ENCODE peak calls at places on chromosomes 1 and 21, in ten cellular contexts. L is H9, W is OCI-LY7, H is suprapubic skin, R is A549, U is pancreas, S is heart right ventricle, N is upper lobe of right lung, G is right cardiac atrium, M is iPS DF 6.9. D is an unnamed sample. For H3K4me1, the result is how much of the 10 kb centered on the place peaks cover.

GRCh38 chr1:1337793-1338147 is 6.7 kb downstream of the TAS1R3 start:
- DNase-seq in H (no peak), N (no peak), U (no peak), G (no peak), M (no peak), R (no peak), S (no peak), W (peak), L (peak), D (peak)

GRCh38 chr1:55631508-55631907 is 416.3 kb upstream of the USP24 start:
- DNase-seq in M (no peak), R (no peak), N (no peak), U (no peak), H (no peak), W (no peak), S (no peak), G (no peak), L (no peak), D (no peak)

GRCh38 chr1:51093566-51093965 is 8.5 kb upstream of the C1orf185 start:
- DNase-seq in W (no peak), U (no peak), L (no peak), N (no peak), R (no peak), G (no peak), H (no peak), M (no peak), S (no peak), D (no peak)

GRCh38 chr1:58446368-58446767 is 100.2 kb downstream of the OMA1 start:
- DNase-seq in S (no peak), U (no peak), L (no peak), W (no peak), M (no peak), R (no peak), N (no peak), G (no peak), H (no peak), D (no peak)

GRCh38 chr1:227848430-227848932 is 33.0 kb downstream of the PRSS38 start:
- DNase-seq in M (no peak), W (no peak), H (no peak), L (no peak), R (no peak), S (no peak), G (no peak), U (no peak), N (no peak), D (no peak)

GRCh38 chr1:69911301-69911801 is 294.0 kb downstream of the LRRC40 start:
- DNase-seq in R (no peak), N (no peak), W (no peak), M (no peak), H (no peak), G (no peak), U (no peak), L (no peak), S (no peak), D (no peak)

GRCh38 chr1:177282976-177283375 is 112.2 kb downstream of the BRINP2 start:
- DNase-seq in H (no peak), R (no peak), U (no peak), G (no peak), S (no peak), L (no peak), N (no peak), M (no peak), W (no peak), D (no peak)

GRCh38 chr1:201461783-201462441 is 7.1 kb downstream of the PHLDA3 start:
- DNase-seq in G (peak), R (peak), L (no peak), U (no peak), N (peak), M (no peak), H (peak), S (peak), W (no peak), D (no peak)

GRCh38 chr21:33860332-33860879 is 55.2 kb downstream of the ATP5PO start:
- DNase-seq in W (no peak), S (no peak), N (peak), U (no peak), M (no peak), G (no peak), R (no peak), H (no peak), L (no peak), D (no peak)

GRCh38 chr1:64745181-64745985 is 508 bp downstream of the RAVER2 start:
- DNase-seq in N (peak), R (peak), M (no peak), L (peak), U (peak), W (no peak), H (no peak), S (peak), G (peak), D (no peak)

GRCh38 chr1:24765308-24765988 is 20.2 kb downstream of the CLIC4 start:
- DNase-seq in U (no peak), N (no peak), S (no peak), M (no peak), H (no peak), R (no peak), L (no peak), G (no peak), W (no peak), D (no peak)

GRCh38 chr1:247331526-247332214 is at the start of gene ZNF496:
- DNase-seq in W (peak), G (peak), N (peak), S (peak), H (peak), R (peak), U (peak), M (peak), L (peak), D (peak)

GRCh38 chr1:46037597-46037936 is 94.9 kb downstream of the PIK3R3 start:
- DNase-seq in G (no peak), M (no peak), R (no peak), N (no peak), H (no peak), L (no peak), S (no peak), W (no peak), U (no peak), D (no peak)

GRCh38 chr1:53517109-53517508 is 57.9 kb downstream of the DMRTB1 start:
- DNase-seq in L (no peak), R (no peak), H (no peak), S (no peak), N (no peak), W (no peak), U (no peak), M (no peak), G (no peak), D (no peak)

GRCh38 chr21:45373991-45374816 is 30.8 kb upstream of the COL18A1 start:
- DNase-seq in H (no peak), W (no peak), R (no peak), S (no peak), U (no peak), L (no peak), G (peak), M (no peak), N (no peak), D (no peak)

GRCh38 chr1:60571811-60572210 is 498.2 kb upstream of the C1orf87 start:
- DNase-seq in W (no peak), S (no peak), L (no peak), G (no peak), M (no peak), N (no peak), H (no peak), R (no peak), U (no peak), D (no peak)

GRCh38 chr1:161725888-161726630 is 4.7 kb downstream of the FCRLB start:
- DNase-seq in R (peak), S (peak), W (peak), H (peak), M (no peak), G (peak), N (peak), L (peak), U (peak), D (peak)

GRCh38 chr1:226639631-226640061 is 91.1 kb downstream of the STUM start:
- DNase-seq in S (no peak), U (no peak), L (no peak), M (no peak), R (no peak), H (no peak), W (no peak), G (peak), N (no peak), D (peak)

GRCh38 chr1:202959276-202959620 is 1.1 kb upstream of the ADIPOR1 start:
- DNase-seq in W (no peak), S (no peak), H (no peak), G (no peak), R (peak), U (no peak), N (no peak), M (no peak), L (no peak), D (peak)

GRCh38 chr1:53992085-53992874 is 25.7 kb downstream of the LDLRAD1 start:
- DNase-seq in L (peak), M (peak), U (no peak), W (no peak), N (no peak), G (no peak), R (no peak), H (peak), S (no peak), D (peak)

GRCh38 chr21:30194701-30195299 is 21.1 kb downstream of the CLDN8 start:
- DNase-seq in W (peak), G (no peak), L (no peak), R (no peak), S (no peak), M (peak), H (no peak), N (no peak), U (no peak), D (peak)

GRCh38 chr1:41917835-41918449 is 780 bp downstream of the HIVEP3 start:
- DNase-seq in R (no peak), L (peak), G (peak), M (no peak), S (no peak), N (peak), U (no peak), W (no peak), H (no peak), D (no peak)

GRCh38 chr1:76933847-76934657 is 66.8 kb downstream of the ST6GALNAC5 start:
- DNase-seq in U (no peak), N (no peak), G (no peak), H (no peak), R (no peak), M (no peak), S (no peak), L (no peak), W (no peak), D (no peak)

GRCh38 chr1:3548156-3548893 is 63.0 kb downstream of the MEGF6 start:
- DNase-seq in N (no peak), U (peak), G (no peak), L (no peak), R (no peak), H (no peak), M (no peak), W (no peak), S (no peak), D (no peak)

GRCh38 chr1:243236604-243237252 is 18.4 kb downstream of the CEP170 start:
- DNase-seq in L (no peak), W (peak), S (no peak), M (no peak), G (no peak), R (no peak), U (no peak), N (no peak), H (no peak), D (no peak)

GRCh38 chr21:27480841-27481261 is 514.0 kb upstream of the ADAMTS5 start:
- DNase-seq in N (no peak), U (no peak), M (no peak), R (no peak), S (no peak), H (no peak), W (no peak), G (no peak), L (no peak), D (no peak)

GRCh38 chr1:31739281-31739853 is 24.8 kb downstream of the ADGRB2 start:
- DNase-seq in G (peak), U (no peak), R (no peak), N (no peak), H (no peak), S (no peak), W (peak), L (peak), M (no peak), D (peak)

GRCh38 chr1:214261206-214262123 is 19.5 kb upstream of the SMYD2 start:
- DNase-seq in W (peak), U (peak), N (peak), L (peak), M (peak), S (peak), H (peak), G (peak), R (peak), D (peak)

GRCh38 chr1:6544831-6545230 is 9.5 kb downstream of the NOL9 start:
- DNase-seq in G (no peak), S (no peak), W (no peak), U (no peak), H (no peak), L (no peak), N (no peak), R (no peak), M (no peak), D (no peak)

GRCh38 chr1:10387611-10388386 is 11.1 kb upstream of the PGD start:
- DNase-seq in H (no peak), G (peak), U (no peak), R (peak), S (peak), N (no peak), W (peak), M (no peak), L (no peak), D (peak)

GRCh38 chr21:32523463-32523862 is 61.9 kb downstream of the TCP10L start:
- DNase-seq in G (no peak), N (no peak), W (no peak), L (no peak), H (no peak), S (no peak), U (no peak), M (no peak), R (no peak), D (no peak)

GRCh38 chr1:19735419-19736127 is 64.1 kb downstream of the TMCO4 start:
- DNase-seq in H (no peak), G (peak), U (peak), M (no peak), W (no peak), R (no peak), N (peak), L (no peak), S (peak), D (no peak)

GRCh38 chr1:89682630-89683029 is 49.7 kb downstream of the LRRC8C start:
- DNase-seq in M (no peak), G (no peak), U (no peak), S (no peak), N (no peak), L (no peak), H (no peak), R (no peak), W (no peak), D (no peak)

GRCh38 chr1:221227872-221228337 is 348.7 kb downstream of the HLX start:
- DNase-seq in R (no peak), M (no peak), L (no peak), W (no peak), S (no peak), N (no peak), H (no peak), G (no peak), U (no peak), D (no peak)

GRCh38 chr1:117036018-117036421 is 24.1 kb upstream of the TTF2 start:
- DNase-seq in M (no peak), N (no peak), L (peak), G (no peak), R (no peak), H (no peak), U (no peak), S (no peak), W (no peak), D (no peak)

GRCh38 chr21:43269461-43269860 is 100.7 kb downstream of the CRYAA start:
- DNase-seq in S (no peak), H (no peak), L (peak), M (peak), U (no peak), W (peak), G (peak), N (peak), R (no peak), D (peak)

DNA sequence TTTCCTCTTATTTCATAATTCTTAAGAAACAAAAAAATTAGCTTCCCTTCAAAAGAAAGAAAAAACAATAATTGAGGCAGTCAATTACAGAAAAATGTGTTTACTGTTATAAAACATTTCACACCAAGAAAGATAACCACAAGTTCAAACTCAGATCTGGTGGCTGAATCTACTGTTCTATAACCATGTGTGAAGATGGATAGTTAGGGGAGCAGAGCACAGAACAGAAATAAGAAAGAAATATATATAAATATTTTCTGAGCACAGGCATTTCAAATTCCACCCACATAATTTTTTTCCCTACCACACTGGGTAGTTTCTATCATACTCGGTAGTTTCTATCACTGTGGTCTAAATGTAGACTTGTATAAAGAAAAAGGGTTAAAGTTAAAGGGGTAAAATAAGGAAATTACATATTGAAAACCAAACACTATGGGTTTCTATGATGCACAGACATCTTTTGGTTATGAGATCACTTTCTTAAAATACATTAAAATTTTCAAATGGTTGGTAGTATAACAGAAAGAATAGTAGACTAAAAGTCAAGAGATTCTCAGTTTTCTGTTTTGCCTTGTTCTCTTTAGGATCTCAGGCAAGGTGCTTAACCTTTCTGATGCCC is 10.8 kb downstream of the LYST start:
- DNase-seq in M (no peak), S (no peak), L (no peak), U (no peak), N (no peak), R (no peak), W (no peak), H (no peak), G (no peak), D (peak)
- H3K4me1 ChIP-seq in M (under half), S (under half), L (under half), U (under half), N (under half), R (under half), W (under half), H (under half), G (under half), D (under half)

GRCh38 chr1:8095584-8095983 is 69.5 kb upstream of the ERRFI1 start:
- DNase-seq in R (no peak), G (no peak), H (no peak), N (no peak), U (no peak), W (no peak), L (no peak), M (no peak), S (no peak), D (no peak)

GRCh38 chr1:8094481-8095241 is 68.6 kb upstream of the ERRFI1 start:
- DNase-seq in G (no peak), M (no peak), W (no peak), R (no peak), L (no peak), S (no peak), U (no peak), H (no peak), N (no peak), D (no peak)

GRCh38 chr1:8096105-8097011 is 70.2 kb upstream of the ERRFI1 start:
- DNase-seq in M (no peak), L (no peak), N (no peak), W (no peak), U (no peak), H (no peak), R (no peak), G (no peak), S (no peak), D (no peak)

GRCh38 chr1:8097908-8098307 is 71.8 kb upstream of the ERRFI1 start:
- DNase-seq in G (no peak), L (no peak), R (no peak), S (no peak), U (no peak), M (no peak), H (no peak), W (no peak), N (no peak), D (no peak)

DNA sequence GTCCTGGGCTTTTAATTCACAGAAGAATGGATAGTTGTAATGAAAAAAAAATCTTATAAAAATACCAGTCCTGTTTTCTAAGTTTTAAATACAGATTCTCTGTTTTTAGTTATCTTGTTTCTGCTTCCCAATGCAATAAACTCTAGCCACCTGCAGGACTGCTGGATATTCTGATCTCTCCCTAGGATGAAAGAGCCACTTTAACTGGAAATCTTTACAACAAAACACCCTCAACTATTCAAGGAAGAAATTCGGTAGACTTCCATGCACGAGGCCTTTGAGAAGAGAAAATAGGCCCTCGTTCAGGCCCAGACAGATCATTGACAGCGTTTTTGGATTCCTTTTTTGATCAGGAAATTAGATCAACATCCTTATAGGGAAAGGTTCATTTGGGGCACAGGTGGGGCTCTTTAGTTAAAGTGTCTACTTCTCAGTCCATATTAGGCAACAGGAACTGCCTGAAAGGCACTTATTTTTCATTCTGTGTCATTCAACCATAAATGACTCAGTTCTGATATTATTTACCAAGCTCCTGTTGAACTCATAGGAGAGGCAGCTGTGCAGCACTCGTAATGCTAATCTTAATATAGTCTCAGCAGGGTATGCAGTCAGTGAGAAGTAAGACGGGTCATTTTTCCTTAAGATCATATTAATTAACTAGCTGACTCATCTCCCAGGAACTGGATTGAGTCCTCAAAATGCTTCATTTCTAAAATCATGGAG is 71.1 kb upstream of the ERRFI1 start:
- DNase-seq in H (no peak), W (peak), R (no peak), U (no peak), L (no peak), S (no peak), G (no peak), M (no peak), N (no peak), D (no peak)
- H3K4me1 ChIP-seq in H (under half), W (under half), R (half or more), U (under half), L (under half), S (under half), G (under half), M (under half), N (under half), D (under half)

GRCh38 chr1:198162091-198162767 is 5.4 kb downstream of the NEK7 start:
- DNase-seq in R (no peak), N (no peak), W (peak), G (peak), L (no peak), U (no peak), M (no peak), H (no peak), S (no peak), D (no peak)
- H3K4me1 ChIP-seq in R (under half), N (under half), W (half or more), G (under half), L (under half), U (under half), M (under half), H (half or more), S (half or more), D (half or more)

DNA sequence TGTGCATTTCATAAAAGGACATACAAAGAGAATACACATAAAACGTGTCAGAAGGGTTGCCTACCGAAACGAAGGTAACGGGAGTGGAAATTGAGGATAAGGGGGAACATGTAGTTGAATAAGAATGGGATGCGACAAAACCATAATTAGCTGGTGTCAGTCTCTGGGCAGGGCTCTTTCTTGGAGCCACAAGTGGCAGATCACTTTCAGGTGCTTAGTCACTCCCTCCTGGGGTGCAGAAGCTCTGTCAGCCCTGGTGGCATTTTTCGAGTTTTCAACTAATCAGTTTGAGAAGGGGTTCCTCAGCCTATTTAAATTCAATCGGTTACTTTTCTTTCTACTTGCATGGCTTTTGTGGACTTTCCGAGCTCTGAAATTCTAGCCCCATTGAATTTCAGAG is 133.9 kb upstream of the IGSF21 start:
- DNase-seq in R (no peak), S (no peak), W (no peak), H (no peak), G (no peak), L (no peak), U (no peak), N (no peak), M (no peak), D (no peak)
- H3K4me1 ChIP-seq in R (under half), S (under half), W (under half), H (under half), G (under half), L (under half), U (under half), N (under half), M (under half), D (under half)

DNA sequence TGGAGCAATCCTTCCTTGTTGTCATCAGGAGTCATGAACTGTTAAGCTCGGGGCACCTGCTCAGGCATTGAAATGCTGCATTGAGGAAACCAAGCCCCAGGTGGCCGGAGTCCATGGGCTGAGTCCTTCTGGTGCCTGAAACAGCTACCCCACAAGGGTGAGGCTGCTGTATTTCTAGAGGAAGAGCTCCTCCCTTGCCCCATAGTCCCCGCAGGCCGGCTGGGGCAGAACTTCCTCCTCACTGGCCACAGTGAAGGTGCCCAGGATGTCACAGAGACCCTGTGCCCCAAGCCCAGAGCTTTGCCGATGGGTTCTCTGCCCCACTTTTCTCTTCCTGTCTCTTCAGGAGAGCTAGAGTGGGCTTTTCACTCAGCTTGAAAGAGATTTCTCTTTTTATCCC is 80.8 kb upstream of the GCLM start:
- DNase-seq in U (no peak), L (no peak), M (no peak), N (no peak), S (no peak), H (no peak), W (no peak), R (no peak), G (no peak), D (no peak)
- H3K4me1 ChIP-seq in U (under half), L (under half), M (under half), N (under half), S (under half), H (under half), W (under half), R (under half), G (under half), D (under half)